ENCODE peak calls at places on chromosome 5, in six cellular contexts. Q is stimulated activated CD4-positive, alpha-beta T cell treated with anti-CD3 and anti-CD28 coated beads, Interleukin-2, amount 100 ng/mL, for 48 hours; V is activated effector memory CD4-positive, alpha-beta T cell treated with Interleukin-2 at 50 U/mL for 16 hours; O is iris pigment epithelial cell; M is T follicular helper cell; I is iPS-NIHi11. F is an unnamed sample.

GRCh38 chr5:167801999-167802398 is 489.4 kb upstream of the WWC1 start:
- DNase-seq in Q (no peak), V (no peak), O (no peak), M (no peak), I (no peak), F (no peak)

GRCh38 chr5:93599427-93600146 is 16.6 kb downstream of the NR2F1 start:
- DNase-seq in Q (no peak), V (no peak), O (peak), M (no peak), I (peak), F (no peak)

GRCh38 chr5:40507095-40507494 is 172.6 kb upstream of the PTGER4 start:
- DNase-seq in Q (no peak), V (no peak), O (no peak), M (no peak), I (no peak), F (no peak)

GRCh38 chr5:38420691-38421395 is 135.6 kb downstream of the LIFR start:
- DNase-seq in Q (peak), V (no peak), O (peak), M (no peak), I (peak), F (peak)

GRCh38 chr5:143515829-143516228 is 112.3 kb upstream of the NR3C1 start:
- DNase-seq in Q (no peak), V (no peak), O (peak), M (no peak), I (no peak), F (no peak)

GRCh38 chr5:93191426-93191825 is 389.6 kb downstream of the NR2F1-AS1 start:
- DNase-seq in Q (no peak), V (no peak), O (peak), M (no peak), I (no peak), F (no peak)

GRCh38 chr5:37005252-37005651 is 128.7 kb downstream of the NIPBL start:
- DNase-seq in Q (no peak), V (no peak), O (peak), M (no peak), I (no peak), F (no peak)

GRCh38 chr5:36870399-36871040 is 6.0 kb upstream of the NIPBL start:
- DNase-seq in Q (no peak), V (no peak), O (peak), M (no peak), I (peak), F (no peak)

GRCh38 chr5:15105799-15106393 is 234.3 kb upstream of the ANKH start:
- DNase-seq in Q (peak), V (no peak), O (peak), M (no peak), I (peak), F (peak)

GRCh38 chr5:126268697-126269315 is 154.4 kb upstream of the GRAMD2B start:
- DNase-seq in Q (no peak), V (no peak), O (no peak), M (no peak), I (no peak), F (no peak)

GRCh38 chr5:53874409-53874808 is 314.0 kb downstream of the NDUFS4 start:
- DNase-seq in Q (no peak), V (no peak), O (peak), M (no peak), I (peak), F (no peak)

GRCh38 chr5:147346006-147346561 is 111.3 kb downstream of the STK32A start:
- DNase-seq in Q (no peak), V (no peak), O (no peak), M (no peak), I (no peak), F (no peak)

GRCh38 chr5:171832775-171833174 is 47.2 kb downstream of the SMIM23 start:
- DNase-seq in Q (no peak), V (no peak), O (no peak), M (no peak), I (no peak), F (no peak)

GRCh38 chr5:143582176-143582575 is 178.7 kb upstream of the NR3C1 start:
- DNase-seq in Q (no peak), V (no peak), O (no peak), M (no peak), I (no peak), F (no peak)

GRCh38 chr5:176619203-176619568 is 9.2 kb upstream of the GPRIN1 start:
- DNase-seq in Q (peak), V (peak), O (peak), M (peak), I (peak), F (no peak)

GRCh38 chr5:125484272-125485002 is 738.0 kb upstream of the ZNF608 start:
- DNase-seq in Q (no peak), V (no peak), O (peak), M (no peak), I (peak), F (peak)

GRCh38 chr5:56422060-56422762 is 189.1 kb upstream of the ANKRD55 start:
- DNase-seq in Q (no peak), V (no peak), O (no peak), M (no peak), I (peak), F (no peak)

GRCh38 chr5:135048930-135049329 is 14.9 kb upstream of the PITX1 start:
- DNase-seq in Q (no peak), V (no peak), O (no peak), M (no peak), I (no peak), F (no peak)

GRCh38 chr5:148469446-148470062 is 85.8 kb downstream of the FBXO38 start:
- DNase-seq in Q (no peak), V (no peak), O (peak), M (no peak), I (no peak), F (peak)

GRCh38 chr5:150486402-150487198 is 21.3 kb upstream of the NDST1 start:
- DNase-seq in Q (peak), V (peak), O (peak), M (no peak), I (peak), F (no peak)